ENCODE peak calls at places on chromosomes 13 and 19, in seven cellular contexts. T is activated CD8-positive, alpha-beta memory T cell treated with anti-CD3 and anti-CD28 coated beads for 1 hour; I is fibroblast of lung; J is stimulated activated CD8-positive, alpha-beta memory T cell treated with anti-CD3 and anti-CD28 coated beads, Interleukin-2, amount 100 ng/mL, for 48 hours; P is endothelial cell; F is stimulated activated CD4-positive, alpha-beta T cell treated with anti-CD3 and anti-CD28 coated beads, Interleukin-2, amount 100 ng/mL, for 24 hours; E is Caco-2. Z is an unnamed sample.

GRCh38 chr13:101399365-101399764 is 16.9 kb downstream of the NALCN start:
- DNase-seq in E (no peak), J (no peak), F (no peak), P (no peak), I (peak), T (no peak), Z (no peak)

GRCh38 chr19:752652-753517 is 2.0 kb downstream of the MISP start:
- DNase-seq in J (no peak), I (peak), F (no peak), E (peak), T (no peak), P (no peak), Z (no peak)

GRCh38 chr19:48819366-48819816 is 8.6 kb upstream of the BCAT2 start:
- DNase-seq in E (no peak), I (peak), F (no peak), P (no peak), T (no peak), J (no peak), Z (peak)

GRCh38 chr19:2274185-2274711 is 7.7 kb downstream of the PEAK3 start:
- DNase-seq in E (no peak), T (no peak), F (no peak), P (no peak), J (no peak), I (no peak), Z (no peak)

GRCh38 chr13:71360041-71360440 is 507.0 kb downstream of the DACH1 start:
- DNase-seq in T (no peak), I (peak), E (no peak), P (no peak), F (no peak), J (no peak), Z (no peak)

GRCh38 chr13:19596960-19597361 is 35.6 kb upstream of the TPTE2 start:
- DNase-seq in J (no peak), T (no peak), I (peak), P (no peak), E (peak), F (no peak), Z (no peak)

GRCh38 chr13:92805766-92806165 is 420.8 kb upstream of the GPC6 start:
- DNase-seq in T (no peak), I (no peak), E (no peak), J (no peak), F (no peak), P (no peak), Z (no peak)

GRCh38 chr19:28445826-28446225 is 767.1 kb downstream of the UQCRFS1 start:
- DNase-seq in E (no peak), P (no peak), F (no peak), T (no peak), J (no peak), I (no peak), Z (no peak)

GRCh38 chr19:17337675-17338439 is 504 bp downstream of the GTPBP3 start:
- DNase-seq in P (no peak), J (peak), F (peak), T (no peak), I (no peak), E (peak), Z (no peak)

GRCh38 chr13:83449666-83450395 is 432.4 kb downstream of the SLITRK1 start:
- DNase-seq in T (no peak), F (no peak), J (no peak), I (peak), P (no peak), E (no peak), Z (no peak)

GRCh38 chr19:48629599-48630288 is 7.4 kb downstream of the DBP start:
- DNase-seq in J (no peak), T (no peak), F (peak), P (peak), I (peak), E (peak), Z (peak)

GRCh38 chr13:112714366-112714765 is 24.5 kb downstream of the ATP11A start:
- DNase-seq in F (no peak), I (no peak), E (no peak), T (no peak), P (no peak), J (no peak), Z (no peak)

GRCh38 chr19:750640-751423 is at the start of gene MISP:
- DNase-seq in I (no peak), T (no peak), J (no peak), P (no peak), E (peak), F (no peak), Z (peak)

Z was measured in DMS153.